ENCODE peak calls at places on chromosomes 16 and 17, in four cellular contexts. One of them, this sample, is unnamed.

GRCh38 chr16:12027091-12027490 is 50.6 kb downstream of the SNX29 start:
- DNase-seq in GM12878: no peak
- DNase-seq in H1: no peak
- DNase-seq in HepG2: no peak
- DNase-seq in this sample: no peak

GRCh38 chr16:20385844-20386832 is 18.4 kb downstream of the PDILT start:
- DNase-seq in GM12878: no peak
- DNase-seq in H1: peak; percentile 89
- DNase-seq in HepG2: peak; percentile 67
- DNase-seq in this sample: peak; percentile 32

GRCh38 chr17:56781944-56782737 is 51.6 kb downstream of the C17orf67 start:
- DNase-seq in GM12878: no peak
- DNase-seq in H1: no peak
- DNase-seq in HepG2: no peak
- DNase-seq in this sample: no peak

GRCh38 chr17:4344926-4345325 is 21.5 kb downstream of the UBE2G1 start:
- DNase-seq in GM12878: no peak
- DNase-seq in H1: no peak
- DNase-seq in HepG2: no peak
- DNase-seq in this sample: no peak

GRCh38 chr16:2339521-2340484 is 725 bp downstream of the ABCA3 start:
- DNase-seq in GM12878: no peak
- DNase-seq in H1: peak; percentile 80
- DNase-seq in HepG2: peak; percentile 15
- DNase-seq in this sample: no peak

GRCh38 chr16:83215417-83216001 is 588.7 kb downstream of the CDH13 start:
- DNase-seq in GM12878: no peak
- DNase-seq in H1: peak; percentile 97
- DNase-seq in HepG2: peak; percentile 21
- DNase-seq in this sample: peak; percentile 57

GRCh38 chr16:81676571-81677374 is 102.3 kb upstream of the PLCG2 start:
- DNase-seq in GM12878: no peak
- DNase-seq in H1: no peak
- DNase-seq in HepG2: no peak
- DNase-seq in this sample: no peak

GRCh38 chr17:40791116-40791515 is 8.6 kb downstream of the KRT28 start:
- DNase-seq in GM12878: no peak
- DNase-seq in H1: no peak
- DNase-seq in HepG2: no peak
- DNase-seq in this sample: no peak

GRCh38 chr16:2962334-2963073 is 1.6 kb upstream of the KREMEN2 start:
- DNase-seq in GM12878: no peak
- DNase-seq in H1: peak; percentile 76
- DNase-seq in HepG2: no peak
- DNase-seq in this sample: no peak

GRCh38 chr17:81412490-81413093 is 17.3 kb downstream of the BAHCC1 start:
- DNase-seq in GM12878: no peak
- DNase-seq in H1: no peak
- DNase-seq in HepG2: no peak
- DNase-seq in this sample: no peak

GRCh38 chr16:381788-382717 is at the start of gene PGAP6:
- DNase-seq in GM12878: no peak
- DNase-seq in H1: peak; percentile 70
- DNase-seq in HepG2: no peak
- DNase-seq in this sample: no peak

GRCh38 chr17:8162997-8163977 is 539 bp upstream of the VAMP2 start:
- DNase-seq in GM12878: no peak
- DNase-seq in H1: peak; percentile 88
- DNase-seq in HepG2: no peak
- DNase-seq in this sample: no peak

GRCh38 chr16:85137323-85138072 is 25.2 kb upstream of the CIBAR2 start:
- DNase-seq in GM12878: no peak
- DNase-seq in H1: no peak
- DNase-seq in HepG2: peak; percentile 87
- DNase-seq in this sample: no peak
- TF ChIP-seq SUZ12 in GM12878: no peak
- TF ChIP-seq SUZ12 in H1: no peak
- TF ChIP-seq SUZ12 in HepG2: no peak
- TF ChIP-seq SUZ12 in this sample: no peak

DNA sequence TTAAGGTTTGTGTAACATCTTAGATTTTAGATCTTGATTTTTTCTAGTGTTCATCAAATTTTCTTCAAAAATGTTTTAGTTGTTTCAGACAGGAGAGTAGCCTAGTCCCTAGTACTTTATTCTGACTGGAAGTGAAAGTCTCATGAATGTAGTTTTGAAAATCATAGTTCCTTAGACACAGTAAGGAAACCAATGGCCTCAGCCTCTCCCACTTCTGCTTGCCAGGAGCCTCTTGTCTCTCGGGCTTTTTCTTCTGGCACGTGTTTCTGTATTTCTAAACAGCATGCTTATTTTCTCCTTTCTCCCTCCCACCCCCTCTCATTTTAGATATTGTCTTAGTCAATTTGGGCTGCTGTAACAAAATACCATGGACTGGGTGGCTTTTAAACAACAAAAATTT is 9.8 kb downstream of the SLFN5 start:
- DNase-seq in GM12878: no peak
- DNase-seq in H1: no peak
- DNase-seq in HepG2: no peak
- DNase-seq in this sample: no peak
- TF ChIP-seq ZNF274 in GM12878: no peak
- TF ChIP-seq ZNF274 in H1: no peak
- TF ChIP-seq ZNF274 in HepG2: no peak
- TF ChIP-seq ZNF274 in this sample: no peak

DNA sequence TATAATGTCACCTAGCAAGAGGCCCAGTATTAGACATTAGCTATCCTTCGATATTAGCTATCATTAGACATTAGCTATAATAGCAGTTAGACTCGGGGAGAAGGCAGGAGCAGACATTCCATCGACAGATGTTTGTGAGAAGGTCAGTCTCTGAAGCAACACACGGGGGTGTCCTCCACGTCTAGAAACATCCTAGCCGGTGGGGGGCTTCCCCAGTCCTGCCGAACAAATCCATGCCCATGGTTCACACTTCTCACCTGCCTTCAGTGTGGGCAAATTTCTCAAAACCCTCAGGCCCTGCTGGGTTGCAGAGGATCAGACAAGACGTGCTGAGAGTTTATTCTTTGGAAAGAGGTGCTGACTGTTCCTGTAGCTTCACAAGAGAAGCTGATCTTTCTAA is 151.1 kb downstream of the IRF8 start:
- DNase-seq in GM12878: no peak
- DNase-seq in H1: no peak
- DNase-seq in HepG2: no peak
- DNase-seq in this sample: no peak
- TF ChIP-seq SUZ12 in GM12878: no peak
- TF ChIP-seq SUZ12 in H1: no peak
- TF ChIP-seq SUZ12 in HepG2: no peak
- TF ChIP-seq SUZ12 in this sample: no peak

GRCh38 chr17:28347261-28347891 is 10.0 kb downstream of the POLDIP2 start:
- DNase-seq in GM12878: no peak
- DNase-seq in H1: no peak
- DNase-seq in HepG2: no peak
- DNase-seq in this sample: no peak
- TF ChIP-seq ZNF274 in GM12878: no peak
- TF ChIP-seq ZNF274 in H1: no peak
- TF ChIP-seq ZNF274 in HepG2: no peak
- TF ChIP-seq ZNF274 in this sample: no peak

DNA sequence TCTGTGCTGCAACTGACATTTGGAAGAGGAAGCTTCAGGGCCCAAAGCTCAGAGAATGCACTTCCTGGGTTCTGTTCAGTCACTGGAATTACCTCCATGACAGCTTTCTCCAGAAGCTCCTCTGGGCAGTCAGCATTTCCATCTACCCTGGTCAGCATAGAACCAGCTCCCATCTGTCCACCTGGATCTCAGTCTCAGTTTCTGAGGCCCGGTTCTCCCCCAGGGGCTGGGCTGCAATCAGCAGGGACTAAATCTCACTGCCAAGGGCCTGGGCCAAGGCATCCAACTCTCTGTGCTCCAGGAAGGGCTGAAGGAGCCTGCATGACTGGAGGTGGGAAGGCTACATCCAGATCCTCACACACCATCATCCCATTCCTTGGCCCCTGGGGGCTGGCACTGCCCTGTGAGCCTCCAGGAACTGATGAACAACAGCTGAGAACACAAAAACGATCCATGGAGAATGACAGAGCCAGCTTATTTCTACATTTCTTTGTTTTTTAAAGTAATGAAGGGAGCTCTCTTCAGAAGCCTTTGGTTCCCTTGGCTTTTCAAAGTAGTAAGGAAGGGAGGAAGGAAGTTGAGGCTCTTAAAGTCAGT is 66.3 kb upstream of the MRTFB start:
- DNase-seq in GM12878: no peak
- DNase-seq in H1: no peak
- DNase-seq in HepG2: no peak
- DNase-seq in this sample: no peak
- TF ChIP-seq SUZ12 in GM12878: no peak
- TF ChIP-seq SUZ12 in H1: no peak
- TF ChIP-seq SUZ12 in HepG2: no peak
- TF ChIP-seq SUZ12 in this sample: no peak

DNA sequence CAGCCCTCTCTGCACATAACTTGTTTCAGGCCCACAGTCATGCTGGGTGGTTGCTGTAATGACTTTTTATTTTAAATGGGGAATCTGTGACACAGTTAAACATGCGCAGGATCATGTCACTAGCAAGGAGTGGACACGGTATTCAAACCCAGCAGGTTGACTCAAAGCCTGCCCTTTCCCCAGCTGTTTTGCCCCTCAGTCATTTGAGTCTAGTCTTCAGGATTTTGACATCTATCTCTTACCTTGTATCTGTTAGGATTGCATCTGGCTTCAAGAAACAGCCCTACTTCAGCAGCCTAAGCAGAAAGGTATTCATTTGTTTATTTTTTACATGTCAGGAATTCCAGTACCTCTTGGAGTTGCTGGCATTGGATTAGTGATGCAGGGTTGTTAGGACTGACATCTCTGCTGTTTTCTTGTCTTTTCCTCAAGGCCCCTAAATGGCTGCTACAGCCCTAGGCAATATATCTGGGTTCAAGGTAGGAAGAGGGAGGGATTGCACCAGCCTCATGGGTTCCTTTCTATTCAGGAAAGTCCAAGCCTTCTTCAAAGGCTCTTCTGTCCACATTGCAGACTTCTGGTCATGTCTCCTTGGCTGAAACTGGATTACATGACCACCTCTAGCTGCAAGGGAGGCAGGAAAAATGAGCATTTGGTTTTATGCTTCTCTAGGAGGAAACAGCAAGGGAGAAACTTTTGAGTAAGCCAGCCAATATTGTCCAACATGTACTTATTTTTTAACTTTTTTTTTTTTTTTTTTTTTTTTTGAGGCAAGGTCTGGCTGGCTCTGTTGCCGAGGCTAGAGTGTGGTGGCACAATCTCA is 22.8 kb downstream of the ABCC1 start:
- DNase-seq in GM12878: no peak
- DNase-seq in H1: no peak
- DNase-seq in HepG2: no peak
- DNase-seq in this sample: no peak
- TF ChIP-seq ZNF274 in GM12878: no peak
- TF ChIP-seq ZNF274 in H1: no peak
- TF ChIP-seq ZNF274 in HepG2: no peak
- TF ChIP-seq ZNF274 in this sample: no peak

GRCh38 chr16:86773339-86773715 is 195.0 kb downstream of the FOXL1 start:
- DNase-seq in GM12878: no peak
- DNase-seq in H1: no peak
- DNase-seq in HepG2: no peak
- DNase-seq in this sample: no peak

GRCh38 chr16:86774931-86775330 is 196.6 kb downstream of the FOXL1 start:
- DNase-seq in GM12878: no peak
- DNase-seq in H1: no peak
- DNase-seq in HepG2: no peak
- DNase-seq in this sample: no peak

GRCh38 chr16:86771506-86772230 is 193.3 kb downstream of the FOXL1 start:
- DNase-seq in GM12878: no peak
- DNase-seq in H1: no peak
- DNase-seq in HepG2: no peak
- DNase-seq in this sample: no peak

GRCh38 chr16:86772231-86772510 is 193.8 kb downstream of the FOXL1 start:
- DNase-seq in GM12878: no peak
- DNase-seq in H1: no peak
- DNase-seq in HepG2: no peak
- DNase-seq in this sample: no peak

GRCh38 chr16:86772671-86773338 is 194.5 kb downstream of the FOXL1 start:
- DNase-seq in GM12878: no peak
- DNase-seq in H1: no peak
- DNase-seq in HepG2: no peak
- DNase-seq in this sample: no peak
- TF ChIP-seq SUZ12 in GM12878: no peak
- TF ChIP-seq SUZ12 in H1: no peak
- TF ChIP-seq SUZ12 in HepG2: no peak
- TF ChIP-seq SUZ12 in this sample: no peak

GRCh38 chr17:76940738-76941350 is 72.6 kb downstream of the MGAT5B start:
- DNase-seq in GM12878: no peak
- DNase-seq in H1: peak; percentile 93
- DNase-seq in HepG2: peak; percentile 23
- DNase-seq in this sample: peak; percentile 18
- TF ChIP-seq ZNF274 in GM12878: no peak
- TF ChIP-seq ZNF274 in H1: no peak
- TF ChIP-seq ZNF274 in HepG2: no peak
- TF ChIP-seq ZNF274 in this sample: no peak